ENCODE peak calls at places on chromosome 2, in eight cellular contexts. O is NCI-H1092 treated with DMSO at 0.1 percent for 48 hours; Y is stimulated activated CD4-positive, alpha-beta T cell treated with anti-CD3 and anti-CD28 coated beads, Interleukin-4, amount 100 ng/mL, for 24 hours; H is lower lobe of right lung; N is astrocyte of the hippocampus; U is fibroblast of pulmonary artery; A is T-cell; M is tibial nerve. E is an unnamed sample.

GRCh38 chr2:189601043-189601442 is 20.5 kb upstream of the SLC40A1 start:
- DNase-seq in U (peak), M (no peak), N (peak), A (no peak), Y (no peak), O (no peak), H (no peak), E (peak)

GRCh38 chr2:159051133-159051532 is 82.7 kb downstream of the TANC1 start:
- DNase-seq in O (no peak), Y (no peak), H (no peak), U (no peak), M (no peak), N (no peak), A (no peak), E (no peak)

GRCh38 chr2:185787530-185788145 is 49.0 kb downstream of the FSIP2 start:
- DNase-seq in M (no peak), O (no peak), H (no peak), N (peak), U (peak), Y (no peak), A (no peak), E (no peak)

GRCh38 chr2:233105930-233106329 is 45.8 kb downstream of the INPP5D start:
- DNase-seq in N (no peak), U (no peak), O (no peak), H (no peak), M (no peak), Y (no peak), A (no peak), E (no peak)

GRCh38 chr2:172196768-172197322 is 94.1 kb upstream of the DLX2 start:
- DNase-seq in N (peak), H (peak), U (no peak), Y (peak), O (no peak), A (no peak), M (no peak), E (peak)

GRCh38 chr2:219119422-219120043 is 41.1 kb downstream of the NHEJ1 start:
- DNase-seq in O (peak), M (peak), Y (peak), A (peak), N (peak), U (peak), H (peak), E (peak)

GRCh38 chr2:134718956-134719814 is at the start of gene TMEM163:
- DNase-seq in O (peak), M (no peak), U (no peak), H (peak), A (no peak), Y (no peak), N (peak), E (no peak)

GRCh38 chr2:121532347-121532766 is 1.7 kb downstream of the RNU4ATAC start:
- DNase-seq in Y (no peak), M (no peak), A (no peak), U (peak), H (no peak), O (no peak), N (peak), E (peak)

GRCh38 chr2:199460101-199460671 is 2.4 kb upstream of the SATB2 start:
- DNase-seq in A (no peak), U (peak), Y (no peak), H (no peak), M (peak), N (peak), O (no peak), E (peak)

GRCh38 chr2:68292108-68292710 is 27.5 kb downstream of the CNRIP1 start:
- DNase-seq in U (peak), Y (peak), H (no peak), M (no peak), N (peak), O (peak), A (no peak), E (no peak)

GRCh38 chr2:168494190-168494711 is 38.2 kb downstream of the CERS6 start:
- DNase-seq in H (no peak), O (no peak), M (no peak), N (no peak), A (no peak), U (peak), Y (peak), E (peak)

GRCh38 chr2:201860541-201861154 is 54.3 kb downstream of the CDK15 start:
- DNase-seq in A (no peak), N (peak), Y (peak), H (no peak), M (peak), U (peak), O (peak), E (peak)

E was measured in MV-4-11.